ENCODE peak calls at places on chromosomes 12 and 14, in five cellular contexts. One of them, this sample, is unnamed. For H3K9me3 and H3K36me3, the result is how much of the 10 kb centered on the place peaks cover.

GRCh38 chr12:104143918-104144317 is 5.9 kb upstream of the NFYB start:
- DNase-seq in thoracic aorta: no peak
- DNase-seq in left ventricle myocardium inferior: no peak
- DNase-seq in naive thymus-derived CD4-positive, alpha-beta T cell: no peak
- DNase-seq in neuronal stem cell: no peak
- DNase-seq in this sample: no peak

GRCh38 chr12:42504049-42504448 is 85.5 kb downstream of the PRICKLE1 start:
- DNase-seq in thoracic aorta: no peak
- DNase-seq in left ventricle myocardium inferior: no peak
- DNase-seq in naive thymus-derived CD4-positive, alpha-beta T cell: no peak
- DNase-seq in neuronal stem cell: no peak
- DNase-seq in this sample: no peak

GRCh38 chr14:82080319-82080718 is 546.7 kb upstream of the SEL1L start:
- DNase-seq in thoracic aorta: no peak
- DNase-seq in left ventricle myocardium inferior: no peak
- DNase-seq in naive thymus-derived CD4-positive, alpha-beta T cell: no peak
- DNase-seq in neuronal stem cell: no peak
- DNase-seq in this sample: no peak

GRCh38 chr14:99224948-99225347 is 47.0 kb downstream of the BCL11B start:
- DNase-seq in thoracic aorta: no peak
- DNase-seq in left ventricle myocardium inferior: no peak
- DNase-seq in naive thymus-derived CD4-positive, alpha-beta T cell: no peak
- DNase-seq in neuronal stem cell: no peak
- DNase-seq in this sample: no peak

GRCh38 chr14:104749111-104749649 is 3.8 kb upstream of the SIVA1 start:
- DNase-seq in thoracic aorta: no peak
- DNase-seq in left ventricle myocardium inferior: no peak
- DNase-seq in naive thymus-derived CD4-positive, alpha-beta T cell: no peak
- DNase-seq in neuronal stem cell: no peak
- DNase-seq in this sample: no peak

GRCh38 chr12:7068240-7068993 is 7.9 kb downstream of the C1S start:
- DNase-seq in thoracic aorta: no peak
- DNase-seq in left ventricle myocardium inferior: peak
- DNase-seq in naive thymus-derived CD4-positive, alpha-beta T cell: no peak
- DNase-seq in neuronal stem cell: no peak
- DNase-seq in this sample: no peak

GRCh38 chr12:130609966-130610365 is 106.1 kb downstream of the RIMBP2 start:
- DNase-seq in thoracic aorta: no peak
- DNase-seq in left ventricle myocardium inferior: no peak
- DNase-seq in naive thymus-derived CD4-positive, alpha-beta T cell: no peak
- DNase-seq in neuronal stem cell: no peak
- DNase-seq in this sample: no peak

GRCh38 chr14:57066887-57067513 is 201.7 kb downstream of the EXOC5 start:
- DNase-seq in thoracic aorta: no peak
- DNase-seq in left ventricle myocardium inferior: no peak
- DNase-seq in naive thymus-derived CD4-positive, alpha-beta T cell: no peak
- DNase-seq in neuronal stem cell: peak
- DNase-seq in this sample: no peak

GRCh38 chr12:63826002-63826585 is 18.4 kb upstream of the SRGAP1 start:
- DNase-seq in thoracic aorta: no peak
- DNase-seq in left ventricle myocardium inferior: no peak
- DNase-seq in naive thymus-derived CD4-positive, alpha-beta T cell: no peak
- DNase-seq in neuronal stem cell: peak
- DNase-seq in this sample: no peak

GRCh38 chr14:80491131-80491530 is 279.8 kb upstream of the DIO2 start:
- DNase-seq in thoracic aorta: no peak
- DNase-seq in left ventricle myocardium inferior: peak
- DNase-seq in naive thymus-derived CD4-positive, alpha-beta T cell: no peak
- DNase-seq in neuronal stem cell: no peak
- DNase-seq in this sample: no peak

GRCh38 chr14:105937253-105938054 is 411.1 kb downstream of the TMEM121 start:
- DNase-seq in thoracic aorta: no peak
- DNase-seq in left ventricle myocardium inferior: no peak
- DNase-seq in naive thymus-derived CD4-positive, alpha-beta T cell: no peak
- DNase-seq in neuronal stem cell: no peak
- DNase-seq in this sample: no peak
- H3K9me3 ChIP-seq in thoracic aorta: under half
- H3K9me3 ChIP-seq in left ventricle myocardium inferior: half or more
- H3K9me3 ChIP-seq in naive thymus-derived CD4-positive, alpha-beta T cell: under half
- H3K9me3 ChIP-seq in neuronal stem cell: half or more
- H3K9me3 ChIP-seq in this sample: under half

GRCh38 chr12:12907552-12907951 is 16.2 kb downstream of the GPRC5A start:
- DNase-seq in thoracic aorta: no peak
- DNase-seq in left ventricle myocardium inferior: no peak
- DNase-seq in naive thymus-derived CD4-positive, alpha-beta T cell: no peak
- DNase-seq in neuronal stem cell: no peak
- DNase-seq in this sample: no peak
- H3K4me3 ChIP-seq in thoracic aorta: no peak
- H3K4me3 ChIP-seq in left ventricle myocardium inferior: no peak
- H3K4me3 ChIP-seq in naive thymus-derived CD4-positive, alpha-beta T cell: no peak
- H3K4me3 ChIP-seq in neuronal stem cell: no peak
- H3K4me3 ChIP-seq in this sample: no peak

GRCh38 chr12:76047742-76048141 is 16.2 kb upstream of the PHLDA1 start:
- DNase-seq in thoracic aorta: no peak
- DNase-seq in left ventricle myocardium inferior: no peak
- DNase-seq in naive thymus-derived CD4-positive, alpha-beta T cell: no peak
- DNase-seq in neuronal stem cell: no peak
- DNase-seq in this sample: no peak
- H3K36me3 ChIP-seq in thoracic aorta: under half
- H3K36me3 ChIP-seq in left ventricle myocardium inferior: half or more
- H3K36me3 ChIP-seq in naive thymus-derived CD4-positive, alpha-beta T cell: under half
- H3K36me3 ChIP-seq in neuronal stem cell: half or more
- H3K36me3 ChIP-seq in this sample: under half

GRCh38 chr14:106511411-106512198 is 985.2 kb downstream of the TMEM121 start:
- DNase-seq in thoracic aorta: no peak
- DNase-seq in left ventricle myocardium inferior: no peak
- DNase-seq in naive thymus-derived CD4-positive, alpha-beta T cell: no peak
- DNase-seq in neuronal stem cell: no peak
- DNase-seq in this sample: no peak

GRCh38 chr14:106509795-106510194 is 983.4 kb downstream of the TMEM121 start:
- DNase-seq in thoracic aorta: no peak
- DNase-seq in left ventricle myocardium inferior: no peak
- DNase-seq in naive thymus-derived CD4-positive, alpha-beta T cell: no peak
- DNase-seq in neuronal stem cell: no peak
- DNase-seq in this sample: no peak

GRCh38 chr14:106518054-106518943 is 991.9 kb downstream of the TMEM121 start:
- DNase-seq in thoracic aorta: no peak
- DNase-seq in left ventricle myocardium inferior: peak
- DNase-seq in naive thymus-derived CD4-positive, alpha-beta T cell: peak
- DNase-seq in neuronal stem cell: no peak
- DNase-seq in this sample: peak

GRCh38 chr14:106509176-106509575 is 982.8 kb downstream of the TMEM121 start:
- DNase-seq in thoracic aorta: no peak
- DNase-seq in left ventricle myocardium inferior: no peak
- DNase-seq in naive thymus-derived CD4-positive, alpha-beta T cell: no peak
- DNase-seq in neuronal stem cell: no peak
- DNase-seq in this sample: no peak

GRCh38 chr14:106513302-106513701 is 986.9 kb downstream of the TMEM121 start:
- DNase-seq in thoracic aorta: no peak
- DNase-seq in left ventricle myocardium inferior: no peak
- DNase-seq in naive thymus-derived CD4-positive, alpha-beta T cell: no peak
- DNase-seq in neuronal stem cell: no peak
- DNase-seq in this sample: no peak
- H3K9me3 ChIP-seq in thoracic aorta: under half
- H3K9me3 ChIP-seq in left ventricle myocardium inferior: under half
- H3K9me3 ChIP-seq in naive thymus-derived CD4-positive, alpha-beta T cell: under half
- H3K9me3 ChIP-seq in neuronal stem cell: under half
- H3K9me3 ChIP-seq in this sample: under half

DNA sequence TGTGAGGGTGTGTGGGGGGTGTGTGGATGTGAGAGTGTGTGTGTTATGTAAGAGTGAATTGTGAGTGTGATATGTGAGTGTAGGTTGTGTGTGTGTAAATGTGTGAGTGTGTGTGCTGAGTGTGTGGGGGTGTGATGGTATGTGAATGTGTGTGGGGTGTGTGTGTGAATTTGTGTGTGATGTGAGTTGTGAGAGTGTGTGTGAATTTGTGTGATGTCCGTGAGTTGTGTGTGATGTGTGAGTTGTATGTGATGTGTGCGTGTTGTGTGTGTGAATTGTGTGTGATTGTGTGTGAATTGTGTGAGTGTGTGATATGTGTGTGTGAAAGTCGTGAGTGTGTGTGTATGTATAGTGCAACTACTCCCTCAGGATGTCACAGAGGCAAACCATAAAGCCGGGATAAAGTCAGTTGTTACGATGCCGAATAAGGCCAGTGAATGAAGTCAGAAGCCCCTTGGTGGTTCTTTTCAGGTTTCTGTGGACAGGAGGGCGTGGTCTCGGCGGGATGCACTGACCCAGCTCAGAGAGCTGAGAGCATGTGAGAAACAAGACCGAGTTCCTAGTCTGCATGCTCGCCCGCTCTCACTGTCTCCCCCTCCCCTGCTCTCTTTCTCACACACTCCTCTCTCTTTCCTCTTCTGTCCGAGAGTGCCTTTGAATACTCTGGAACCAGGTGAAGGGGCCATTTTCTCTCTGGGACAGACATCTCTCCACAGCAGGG is 71.8 kb upstream of the MAX start:
- DNase-seq in thoracic aorta: no peak
- DNase-seq in left ventricle myocardium inferior: no peak
- DNase-seq in naive thymus-derived CD4-positive, alpha-beta T cell: no peak
- DNase-seq in neuronal stem cell: peak
- DNase-seq in this sample: no peak
- H3K4me3 ChIP-seq in thoracic aorta: no peak
- H3K4me3 ChIP-seq in left ventricle myocardium inferior: no peak
- H3K4me3 ChIP-seq in naive thymus-derived CD4-positive, alpha-beta T cell: no peak
- H3K4me3 ChIP-seq in neuronal stem cell: no peak
- H3K4me3 ChIP-seq in this sample: no peak

DNA sequence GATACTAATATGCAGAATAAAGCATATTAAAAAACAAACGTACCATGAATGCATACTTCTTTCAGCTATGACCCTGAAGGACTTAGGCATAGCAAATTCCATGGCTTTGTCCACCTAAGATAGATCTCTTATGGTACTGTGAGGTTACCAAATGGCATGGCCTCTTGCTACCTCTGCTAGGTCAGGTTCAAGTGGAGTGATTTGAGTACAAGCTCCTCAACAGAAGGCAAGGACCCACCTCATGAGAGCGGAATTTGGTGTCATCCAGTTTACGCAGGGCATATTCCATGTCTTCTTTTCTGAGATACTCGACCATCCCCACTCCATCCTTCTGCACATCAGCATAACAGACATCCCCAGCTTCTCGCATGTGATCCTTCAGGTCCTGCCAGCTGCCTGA is 5.8 kb downstream of the SRSF9 start:
- DNase-seq in thoracic aorta: no peak
- DNase-seq in left ventricle myocardium inferior: no peak
- DNase-seq in naive thymus-derived CD4-positive, alpha-beta T cell: no peak
- DNase-seq in neuronal stem cell: no peak
- DNase-seq in this sample: no peak
- H3K36me3 ChIP-seq in thoracic aorta: half or more
- H3K36me3 ChIP-seq in left ventricle myocardium inferior: half or more
- H3K36me3 ChIP-seq in naive thymus-derived CD4-positive, alpha-beta T cell: half or more
- H3K36me3 ChIP-seq in neuronal stem cell: half or more
- H3K36me3 ChIP-seq in this sample: half or more

GRCh38 chr14:83467811-83468210 is 1934.2 kb upstream of the SEL1L start:
- DNase-seq in thoracic aorta: no peak
- DNase-seq in left ventricle myocardium inferior: no peak
- DNase-seq in naive thymus-derived CD4-positive, alpha-beta T cell: no peak
- DNase-seq in neuronal stem cell: no peak
- DNase-seq in this sample: no peak
- H3K9me3 ChIP-seq in thoracic aorta: under half
- H3K9me3 ChIP-seq in left ventricle myocardium inferior: under half
- H3K9me3 ChIP-seq in naive thymus-derived CD4-positive, alpha-beta T cell: under half
- H3K9me3 ChIP-seq in neuronal stem cell: under half
- H3K9me3 ChIP-seq in this sample: under half